ENCODE peak calls at places on chromosome 16, in six cellular contexts. G is A172, N is Right ventricle myocardium superior, P is lower leg skin, U is HTR-8/SVneo, O is AG04450. S is an unnamed sample.

GRCh38 chr16:75341934-75342811 is 90.7 kb upstream of the BCAR1 start:
- DNase-seq in N (no peak), O (no peak), G (peak), P (no peak), U (peak), S (no peak)

GRCh38 chr16:75109732-75110243 is 6.8 kb downstream of the LDHD start:
- DNase-seq in O (no peak), N (peak), P (no peak), U (no peak), G (peak), S (peak)

GRCh38 chr16:50539822-50540710 is 8.1 kb upstream of the NKD1 start:
- DNase-seq in P (peak), G (no peak), U (no peak), N (no peak), O (no peak), S (no peak)

GRCh38 chr16:14325921-14326401 is 254.8 kb downstream of the MRTFB start:
- DNase-seq in P (no peak), O (no peak), U (no peak), G (no peak), N (no peak), S (no peak)

GRCh38 chr16:56869513-56870270 is 4.7 kb downstream of the SLC12A3 start:
- DNase-seq in P (no peak), N (no peak), O (no peak), G (peak), U (peak), S (no peak)

GRCh38 chr16:81478876-81479496 is 34.4 kb downstream of the CMIP start:
- DNase-seq in P (no peak), G (no peak), O (no peak), U (no peak), N (no peak), S (peak)

GRCh38 chr16:87416826-87417471 is 24.8 kb downstream of the MAP1LC3B start:
- DNase-seq in U (peak), G (peak), P (peak), N (peak), O (no peak), S (no peak)

GRCh38 chr16:1413684-1414531 is 596 bp downstream of the UNKL start:
- DNase-seq in G (no peak), U (peak), P (peak), N (peak), O (no peak), S (peak)

GRCh38 chr16:79592150-79592549 is 8.4 kb downstream of the MAF start:
- DNase-seq in N (no peak), G (no peak), U (no peak), P (no peak), O (no peak), S (no peak)

GRCh38 chr16:79282806-79283205 is 317.7 kb downstream of the MAF start:
- DNase-seq in N (no peak), O (no peak), U (no peak), P (no peak), G (no peak), S (no peak)

GRCh38 chr16:19380316-19380715 is 37.4 kb upstream of the TMC5 start:
- DNase-seq in O (no peak), P (no peak), G (no peak), N (no peak), U (no peak), S (no peak)

GRCh38 chr16:89921131-89921698 is 1.9 kb upstream of the TUBB3 start:
- DNase-seq in P (no peak), U (no peak), N (no peak), O (no peak), G (no peak), S (no peak)

GRCh38 chr16:249431-249830 is 14.8 kb downstream of the FAM234A start:
- DNase-seq in N (peak), G (no peak), U (no peak), P (no peak), O (no peak), S (no peak)

GRCh38 chr16:70438325-70438982 is 446 bp downstream of the ST3GAL2 start:
- DNase-seq in N (no peak), G (no peak), O (no peak), U (no peak), P (peak), S (no peak)

GRCh38 chr16:77111057-77111456 is 79.9 kb upstream of the MON1B start:
- DNase-seq in G (no peak), P (no peak), N (no peak), U (no peak), O (no peak), S (no peak)

S was measured in CD4-positive, CD25-positive, alpha-beta regulatory T cell.